ENCODE peak calls at places on chromosomes 11 and 22, in ten cellular contexts. One of them, this sample, is unnamed.

GRCh38 chr22:33842421-33843094 is 77.7 kb downstream of the LARGE1 start:
- DNase-seq in adrenal gland: no peak
- DNase-seq in heart right ventricle: no peak
- DNase-seq in GM23338: no peak
- DNase-seq in neural progenitor cell: no peak
- DNase-seq in mammary epithelial cell: no peak
- DNase-seq in ovary: no peak
- DNase-seq in left lung: no peak
- DNase-seq in RWPE2: no peak
- DNase-seq in SK-N-SH: no peak
- DNase-seq in this sample: no peak

GRCh38 chr11:12331239-12331874 is 46.0 kb upstream of the PARVA start:
- DNase-seq in adrenal gland: peak; percentile 92
- DNase-seq in heart right ventricle: peak; percentile 74
- DNase-seq in GM23338: peak; percentile 96
- DNase-seq in neural progenitor cell: peak; percentile 95
- DNase-seq in mammary epithelial cell: peak; percentile 70
- DNase-seq in ovary: peak; percentile 90
- DNase-seq in left lung: peak; percentile 76
- DNase-seq in RWPE2: no peak
- DNase-seq in SK-N-SH: peak; percentile 70
- DNase-seq in this sample: peak; percentile 71

GRCh38 chr11:82842019-82842418 is 58.2 kb downstream of the PRCP start:
- DNase-seq in adrenal gland: no peak
- DNase-seq in heart right ventricle: no peak
- DNase-seq in GM23338: no peak
- DNase-seq in neural progenitor cell: peak; percentile 21
- DNase-seq in mammary epithelial cell: no peak
- DNase-seq in ovary: no peak
- DNase-seq in left lung: no peak
- DNase-seq in RWPE2: no peak
- DNase-seq in SK-N-SH: no peak
- DNase-seq in this sample: no peak

GRCh38 chr22:50136431-50137047 is 34.0 kb upstream of the PANX2 start:
- DNase-seq in adrenal gland: no peak
- DNase-seq in heart right ventricle: no peak
- DNase-seq in GM23338: no peak
- DNase-seq in neural progenitor cell: no peak
- DNase-seq in mammary epithelial cell: peak; percentile 16
- DNase-seq in ovary: no peak
- DNase-seq in left lung: no peak
- DNase-seq in RWPE2: no peak
- DNase-seq in SK-N-SH: no peak
- DNase-seq in this sample: no peak

GRCh38 chr11:116958246-116958645 is 120.8 kb upstream of the APOA1 start:
- DNase-seq in adrenal gland: no peak
- DNase-seq in heart right ventricle: no peak
- DNase-seq in GM23338: no peak
- DNase-seq in neural progenitor cell: peak; percentile 17
- DNase-seq in mammary epithelial cell: peak; percentile 35
- DNase-seq in ovary: no peak
- DNase-seq in left lung: no peak
- DNase-seq in RWPE2: no peak
- DNase-seq in SK-N-SH: no peak
- DNase-seq in this sample: no peak

GRCh38 chr22:40782521-40782920 is 36.6 kb downstream of the SLC25A17 start:
- DNase-seq in adrenal gland: no peak
- DNase-seq in heart right ventricle: no peak
- DNase-seq in GM23338: no peak
- DNase-seq in neural progenitor cell: no peak
- DNase-seq in mammary epithelial cell: peak; percentile 60
- DNase-seq in ovary: no peak
- DNase-seq in left lung: no peak
- DNase-seq in RWPE2: no peak
- DNase-seq in SK-N-SH: no peak
- DNase-seq in this sample: no peak

GRCh38 chr11:12101318-12101717 is 9.1 kb upstream of the MICAL2 start:
- DNase-seq in adrenal gland: no peak
- DNase-seq in heart right ventricle: no peak
- DNase-seq in GM23338: no peak
- DNase-seq in neural progenitor cell: no peak
- DNase-seq in mammary epithelial cell: no peak
- DNase-seq in ovary: no peak
- DNase-seq in left lung: no peak
- DNase-seq in RWPE2: no peak
- DNase-seq in SK-N-SH: no peak
- DNase-seq in this sample: no peak

GRCh38 chr11:14544611-14545010 is 24.4 kb upstream of the PSMA1 start:
- DNase-seq in adrenal gland: no peak
- DNase-seq in heart right ventricle: no peak
- DNase-seq in GM23338: no peak
- DNase-seq in neural progenitor cell: no peak
- DNase-seq in mammary epithelial cell: peak; percentile 43
- DNase-seq in ovary: no peak
- DNase-seq in left lung: no peak
- DNase-seq in RWPE2: no peak
- DNase-seq in SK-N-SH: no peak
- DNase-seq in this sample: no peak

GRCh38 chr22:31287818-31288495 is 4.3 kb downstream of the PIK3IP1 start:
- DNase-seq in adrenal gland: no peak
- DNase-seq in heart right ventricle: no peak
- DNase-seq in GM23338: no peak
- DNase-seq in neural progenitor cell: no peak
- DNase-seq in mammary epithelial cell: no peak
- DNase-seq in ovary: no peak
- DNase-seq in left lung: no peak
- DNase-seq in RWPE2: no peak
- DNase-seq in SK-N-SH: no peak
- DNase-seq in this sample: no peak

GRCh38 chr22:31284241-31284745 is 8.0 kb downstream of the PIK3IP1 start:
- DNase-seq in adrenal gland: peak; percentile 19
- DNase-seq in heart right ventricle: no peak
- DNase-seq in GM23338: no peak
- DNase-seq in neural progenitor cell: peak; percentile 15
- DNase-seq in mammary epithelial cell: no peak
- DNase-seq in ovary: no peak
- DNase-seq in left lung: no peak
- DNase-seq in RWPE2: no peak
- DNase-seq in SK-N-SH: no peak
- DNase-seq in this sample: no peak

GRCh38 chr22:31288496-31289235 is 3.6 kb downstream of the PIK3IP1 start:
- DNase-seq in adrenal gland: no peak
- DNase-seq in heart right ventricle: no peak
- DNase-seq in GM23338: no peak
- DNase-seq in neural progenitor cell: no peak
- DNase-seq in mammary epithelial cell: no peak
- DNase-seq in ovary: no peak
- DNase-seq in left lung: no peak
- DNase-seq in RWPE2: no peak
- DNase-seq in SK-N-SH: no peak
- DNase-seq in this sample: no peak

GRCh38 chr22:31284756-31285155 is 7.5 kb downstream of the PIK3IP1 start:
- DNase-seq in adrenal gland: peak; percentile 31
- DNase-seq in heart right ventricle: no peak
- DNase-seq in GM23338: no peak
- DNase-seq in neural progenitor cell: peak; percentile 25
- DNase-seq in mammary epithelial cell: no peak
- DNase-seq in ovary: no peak
- DNase-seq in left lung: no peak
- DNase-seq in RWPE2: no peak
- DNase-seq in SK-N-SH: no peak
- DNase-seq in this sample: no peak

DNA sequence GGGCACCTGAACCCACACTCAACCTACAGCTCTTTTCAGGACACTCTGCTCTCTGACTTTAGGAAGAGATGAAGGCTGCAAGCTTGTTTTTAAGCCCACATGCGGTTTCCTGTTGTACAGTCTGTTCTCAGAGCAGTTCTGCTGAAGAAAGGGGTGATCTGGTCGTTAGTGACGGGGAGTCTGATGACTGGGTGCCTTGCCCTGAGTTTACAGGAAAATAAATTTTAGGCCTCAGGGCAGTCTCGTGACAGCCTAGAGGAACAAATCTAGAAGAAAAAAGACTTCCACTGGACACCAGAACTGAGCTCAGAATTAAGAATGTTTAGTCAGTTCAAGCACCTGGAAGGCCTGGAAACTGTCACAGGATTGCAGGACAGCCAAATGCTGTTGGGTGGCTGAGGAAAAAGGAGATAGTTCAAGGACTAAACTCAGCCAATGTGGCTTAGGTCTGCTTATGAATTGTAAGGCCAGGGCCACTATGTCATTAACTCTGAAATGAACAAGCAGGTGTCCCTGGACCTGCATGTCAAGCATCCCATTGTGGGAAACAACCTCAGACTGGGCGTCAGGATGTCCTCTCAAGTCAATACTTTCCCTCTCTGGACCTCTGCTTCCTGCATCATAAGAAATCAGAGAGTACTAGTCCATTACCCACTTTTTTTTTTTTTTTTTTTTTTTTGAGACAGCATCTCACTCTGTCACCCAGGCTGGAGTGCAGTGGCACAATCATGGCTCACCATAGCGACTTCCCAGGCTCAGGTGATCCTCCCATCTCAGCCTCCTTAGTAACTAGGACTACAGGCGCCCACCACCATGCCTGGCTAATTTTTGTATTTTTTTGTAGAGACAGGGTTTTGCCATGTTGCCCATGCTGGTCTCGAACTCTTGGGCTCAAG is 5.7 kb downstream of the PIK3IP1 start:
- DNase-seq in adrenal gland: peak; percentile 42
- DNase-seq in heart right ventricle: no peak
- DNase-seq in GM23338: no peak
- DNase-seq in neural progenitor cell: no peak
- DNase-seq in mammary epithelial cell: no peak
- DNase-seq in ovary: no peak
- DNase-seq in left lung: peak; percentile 52
- DNase-seq in RWPE2: no peak
- DNase-seq in SK-N-SH: no peak
- DNase-seq in this sample: no peak
- H3K27ac ChIP-seq in adrenal gland: peak overlapping the region; percentile 86
- H3K27ac ChIP-seq in heart right ventricle: no peak overlapping the region
- H3K27ac ChIP-seq in GM23338: no peak overlapping the region
- H3K27ac ChIP-seq in neural progenitor cell: no peak overlapping the region
- H3K27ac ChIP-seq in mammary epithelial cell: no peak overlapping the region
- H3K27ac ChIP-seq in ovary: no peak overlapping the region
- H3K27ac ChIP-seq in left lung: peak overlapping the region; percentile 65
- H3K27ac ChIP-seq in RWPE2: no peak overlapping the region
- H3K27ac ChIP-seq in SK-N-SH: no peak overlapping the region
- H3K27ac ChIP-seq in this sample: no peak overlapping the region

GRCh38 chr22:46079861-46080821 is 70.2 kb upstream of the PPARA start:
- DNase-seq in adrenal gland: peak; percentile 87
- DNase-seq in heart right ventricle: peak; percentile 74
- DNase-seq in GM23338: no peak
- DNase-seq in neural progenitor cell: no peak
- DNase-seq in mammary epithelial cell: peak; percentile 95
- DNase-seq in ovary: peak; percentile 72
- DNase-seq in left lung: peak; percentile 73
- DNase-seq in RWPE2: peak; percentile 92
- DNase-seq in SK-N-SH: peak; percentile 85
- DNase-seq in this sample: no peak

GRCh38 chr22:46081831-46082210 is 68.5 kb upstream of the PPARA start:
- DNase-seq in adrenal gland: peak; percentile 51
- DNase-seq in heart right ventricle: peak; percentile 24
- DNase-seq in GM23338: no peak
- DNase-seq in neural progenitor cell: peak; percentile 26
- DNase-seq in mammary epithelial cell: peak; percentile 40
- DNase-seq in ovary: peak; percentile 57
- DNase-seq in left lung: no peak
- DNase-seq in RWPE2: no peak
- DNase-seq in SK-N-SH: no peak
- DNase-seq in this sample: no peak

GRCh38 chr22:46082633-46083032 is 67.7 kb upstream of the PPARA start:
- DNase-seq in adrenal gland: peak; percentile 14
- DNase-seq in heart right ventricle: no peak
- DNase-seq in GM23338: no peak
- DNase-seq in neural progenitor cell: no peak
- DNase-seq in mammary epithelial cell: peak; percentile 21
- DNase-seq in ovary: peak; percentile 17
- DNase-seq in left lung: no peak
- DNase-seq in RWPE2: no peak
- DNase-seq in SK-N-SH: no peak
- DNase-seq in this sample: no peak

GRCh38 chr22:46079093-46079860 is 71.0 kb upstream of the PPARA start:
- DNase-seq in adrenal gland: no peak
- DNase-seq in heart right ventricle: peak; percentile 22
- DNase-seq in GM23338: no peak
- DNase-seq in neural progenitor cell: no peak
- DNase-seq in mammary epithelial cell: peak; percentile 46
- DNase-seq in ovary: peak; percentile 44
- DNase-seq in left lung: peak; percentile 32
- DNase-seq in RWPE2: peak; percentile 51
- DNase-seq in SK-N-SH: no peak
- DNase-seq in this sample: no peak

DNA sequence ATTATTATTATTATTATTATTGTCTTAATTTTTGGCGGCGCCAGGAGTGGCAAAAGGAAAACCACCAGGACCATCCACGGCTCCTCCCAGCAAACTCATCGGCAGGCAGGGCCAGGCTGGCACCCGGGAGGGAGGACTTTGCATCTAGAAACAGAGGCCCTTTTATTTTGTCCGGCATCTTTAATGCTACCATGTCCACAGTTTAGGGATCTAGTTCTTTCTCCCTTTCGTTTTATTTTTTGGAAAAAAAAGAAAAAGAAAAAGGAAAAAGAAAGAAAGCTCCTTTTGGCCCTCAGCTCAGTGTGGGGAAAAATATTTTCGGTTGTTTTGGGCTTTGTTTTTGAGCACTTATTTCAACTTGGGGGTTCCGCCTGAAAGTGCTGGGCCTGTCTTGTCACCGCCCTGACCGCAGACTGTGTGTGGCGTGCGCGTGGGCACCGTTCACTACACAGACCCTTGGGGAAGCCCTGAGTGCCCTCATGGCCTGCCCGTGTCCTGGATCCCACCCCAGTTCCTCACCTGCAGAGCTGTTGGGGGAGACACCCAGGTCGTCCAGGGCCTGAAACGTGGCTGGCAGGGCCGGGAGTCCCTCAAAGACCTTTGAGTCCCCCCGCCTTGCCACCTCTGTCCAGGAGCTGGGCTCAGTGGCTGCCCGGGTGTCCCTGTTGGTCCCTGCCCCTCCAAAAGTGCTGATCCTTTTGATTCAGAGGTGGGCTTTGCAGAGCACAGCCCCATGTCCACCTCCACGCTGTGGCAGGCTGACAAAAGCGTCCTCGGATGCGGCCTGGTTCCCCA is 69.1 kb upstream of the PPARA start:
- DNase-seq in adrenal gland: peak; percentile 49
- DNase-seq in heart right ventricle: peak; percentile 25
- DNase-seq in GM23338: no peak
- DNase-seq in neural progenitor cell: no peak
- DNase-seq in mammary epithelial cell: peak; percentile 31
- DNase-seq in ovary: peak; percentile 45
- DNase-seq in left lung: peak; percentile 30
- DNase-seq in RWPE2: peak; percentile 70
- DNase-seq in SK-N-SH: no peak
- DNase-seq in this sample: no peak
- H3K4me3 ChIP-seq in adrenal gland: peak overlapping the region; percentile 58
- H3K4me3 ChIP-seq in heart right ventricle: peak overlapping the region; percentile 77
- H3K4me3 ChIP-seq in GM23338: no peak overlapping the region
- H3K4me3 ChIP-seq in neural progenitor cell: no peak overlapping the region
- H3K4me3 ChIP-seq in mammary epithelial cell: peak overlapping the region; percentile 95
- H3K4me3 ChIP-seq in ovary: peak overlapping the region; percentile 78
- H3K4me3 ChIP-seq in left lung: peak overlapping the region; percentile 75
- H3K4me3 ChIP-seq in RWPE2: peak overlapping the region; percentile 64
- H3K4me3 ChIP-seq in SK-N-SH: peak overlapping the region; percentile 90
- H3K4me3 ChIP-seq in this sample: peak overlapping the region; percentile 56

GRCh38 chr22:30404307-30404706 is 7.5 kb downstream of the SEC14L2 start:
- DNase-seq in adrenal gland: no peak
- DNase-seq in heart right ventricle: no peak
- DNase-seq in GM23338: no peak
- DNase-seq in neural progenitor cell: no peak
- DNase-seq in mammary epithelial cell: no peak
- DNase-seq in ovary: no peak
- DNase-seq in left lung: no peak
- DNase-seq in RWPE2: no peak
- DNase-seq in SK-N-SH: no peak
- DNase-seq in this sample: no peak

GRCh38 chr22:30398685-30399680 is 2.2 kb downstream of the SEC14L2 start:
- DNase-seq in adrenal gland: no peak
- DNase-seq in heart right ventricle: no peak
- DNase-seq in GM23338: no peak
- DNase-seq in neural progenitor cell: no peak
- DNase-seq in mammary epithelial cell: peak; percentile 52
- DNase-seq in ovary: no peak
- DNase-seq in left lung: no peak
- DNase-seq in RWPE2: no peak
- DNase-seq in SK-N-SH: no peak
- DNase-seq in this sample: no peak

GRCh38 chr22:30399718-30400117 is 2.9 kb downstream of the SEC14L2 start:
- DNase-seq in adrenal gland: no peak
- DNase-seq in heart right ventricle: no peak
- DNase-seq in GM23338: no peak
- DNase-seq in neural progenitor cell: no peak
- DNase-seq in mammary epithelial cell: no peak
- DNase-seq in ovary: no peak
- DNase-seq in left lung: no peak
- DNase-seq in RWPE2: no peak
- DNase-seq in SK-N-SH: no peak
- DNase-seq in this sample: no peak

GRCh38 chr22:30400159-30400558 is 3.3 kb downstream of the SEC14L2 start:
- DNase-seq in adrenal gland: no peak
- DNase-seq in heart right ventricle: no peak
- DNase-seq in GM23338: no peak
- DNase-seq in neural progenitor cell: no peak
- DNase-seq in mammary epithelial cell: peak; percentile 83
- DNase-seq in ovary: no peak
- DNase-seq in left lung: no peak
- DNase-seq in RWPE2: no peak
- DNase-seq in SK-N-SH: no peak
- DNase-seq in this sample: no peak

GRCh38 chr22:30402036-30402759 is 5.4 kb downstream of the SEC14L2 start:
- DNase-seq in adrenal gland: no peak
- DNase-seq in heart right ventricle: no peak
- DNase-seq in GM23338: peak; percentile 60
- DNase-seq in neural progenitor cell: no peak
- DNase-seq in mammary epithelial cell: no peak
- DNase-seq in ovary: no peak
- DNase-seq in left lung: no peak
- DNase-seq in RWPE2: no peak
- DNase-seq in SK-N-SH: no peak
- DNase-seq in this sample: no peak
- TF ChIP-seq CTCF in adrenal gland: no peak
- TF ChIP-seq CTCF in heart right ventricle: no peak
- TF ChIP-seq CTCF in GM23338: no peak
- TF ChIP-seq CTCF in neural progenitor cell: no peak
- TF ChIP-seq CTCF in mammary epithelial cell: no peak
- TF ChIP-seq CTCF in ovary: no peak
- TF ChIP-seq CTCF in left lung: no peak
- TF ChIP-seq CTCF in RWPE2: no peak
- TF ChIP-seq CTCF in SK-N-SH: no peak
- TF ChIP-seq CTCF in this sample: no peak

GRCh38 chr11:6927030-6927617 is 898 bp downstream of the ZNF215 start:
- DNase-seq in adrenal gland: no peak
- DNase-seq in heart right ventricle: no peak
- DNase-seq in GM23338: peak; percentile 15
- DNase-seq in neural progenitor cell: no peak
- DNase-seq in mammary epithelial cell: no peak
- DNase-seq in ovary: no peak
- DNase-seq in left lung: no peak
- DNase-seq in RWPE2: no peak
- DNase-seq in SK-N-SH: no peak
- DNase-seq in this sample: no peak
- H3K27ac ChIP-seq in adrenal gland: no peak overlapping the region
- H3K27ac ChIP-seq in heart right ventricle: no peak overlapping the region
- H3K27ac ChIP-seq in GM23338: no peak overlapping the region
- H3K27ac ChIP-seq in neural progenitor cell: no peak overlapping the region
- H3K27ac ChIP-seq in mammary epithelial cell: peak overlapping the region; percentile 42
- H3K27ac ChIP-seq in ovary: no peak overlapping the region
- H3K27ac ChIP-seq in left lung: no peak overlapping the region
- H3K27ac ChIP-seq in RWPE2: peak overlapping the region; percentile 33
- H3K27ac ChIP-seq in SK-N-SH: no peak overlapping the region
- H3K27ac ChIP-seq in this sample: peak overlapping the region; percentile 53